ENCODE peak calls at places on chromosomes 13 and 19, in five cellular contexts. C is left ventricle myocardium inferior, X is tibial nerve, F is heart left ventricle, A is fibroblast of lung. G is an unnamed sample.

GRCh38 chr19:5579286-5579685 is 11.5 kb upstream of the TINCR start:
- DNase-seq in A (no peak), X (no peak), C (no peak), F (no peak), G (no peak)

GRCh38 chr13:37475966-37476365 is 122.6 kb downstream of the POSTN start:
- DNase-seq in X (no peak), F (no peak), C (no peak), A (peak; percentile 76), G (no peak)

GRCh38 chr19:2503521-2504109 is 27.7 kb downstream of the GADD45B start:
- DNase-seq in F (no peak), A (peak; percentile 85), C (no peak), X (no peak), G (peak; percentile 70)

GRCh38 chr19:13430790-13431582 is 75.3 kb downstream of the CACNA1A start:
- DNase-seq in C (peak; percentile 20), A (peak; percentile 36), X (peak; percentile 13), F (no peak), G (peak; percentile 27)

GRCh38 chr13:59103004-59103768 is 1060.5 kb downstream of the DIAPH3 start:
- DNase-seq in A (peak; percentile 86), C (no peak), F (no peak), X (no peak), G (no peak)

GRCh38 chr19:40735003-40735771 is 15.1 kb downstream of the ACTMAP start:
- DNase-seq in A (no peak), X (no peak), F (no peak), C (no peak), G (no peak)

GRCh38 chr19:39502640-39503417 is 4.1 kb downstream of the DLL3 start:
- DNase-seq in X (no peak), C (peak; percentile 52), F (peak; percentile 44), A (peak; percentile 69), G (peak; percentile 80)

GRCh38 chr13:81480634-81481033 is 1139.7 kb upstream of the SPRY2 start:
- DNase-seq in F (no peak), A (no peak), C (no peak), X (no peak), G (no peak)

GRCh38 chr19:42155796-42156195 is 23.6 kb upstream of the POU2F2 start:
- DNase-seq in F (no peak), X (no peak), C (no peak), A (no peak), G (no peak)

GRCh38 chr13:93953856-93954255 is 525.6 kb downstream of the DCT start:
- DNase-seq in X (no peak), C (no peak), F (no peak), A (no peak), G (no peak)

GRCh38 chr13:75670496-75670895 is 34.4 kb downstream of the LMO7 start:
- DNase-seq in A (peak; percentile 32), X (no peak), F (no peak), C (no peak), G (no peak)

GRCh38 chr13:19713186-19713965 is 69.4 kb downstream of the PSPC1 start:
- DNase-seq in F (no peak), C (no peak), A (peak; percentile 92), X (no peak), G (no peak)

GRCh38 chr13:112791662-112792440 is 102.0 kb downstream of the ATP11A start:
- DNase-seq in F (no peak), X (no peak), A (no peak), C (no peak), G (peak; percentile 28)

GRCh38 chr19:18408053-18408476 is 10.6 kb upstream of the LRRC25 start:
- DNase-seq in F (no peak), X (no peak), A (no peak), C (no peak), G (no peak)

GRCh38 chr13:97258801-97259200 is 36.7 kb downstream of the MBNL2 start:
- DNase-seq in F (no peak), A (peak; percentile 78), C (no peak), X (no peak), G (no peak)

GRCh38 chr19:45451181-45451849 is 16.5 kb upstream of the FOSB start:
- DNase-seq in C (no peak), F (peak; percentile 31), A (peak; percentile 89), X (no peak), G (no peak)

GRCh38 chr13:45178349-45179142 is 22.3 kb downstream of the KCTD4 start:
- DNase-seq in F (no peak), A (peak; percentile 95), C (no peak), X (no peak), G (no peak)

GRCh38 chr13:44768775-44769578 is 192.8 kb upstream of the TSC22D1 start:
- DNase-seq in X (no peak), F (no peak), C (no peak), A (peak; percentile 60), G (no peak)

GRCh38 chr19:17871878-17872250 is at the start of gene SLC5A5:
- DNase-seq in C (no peak), A (no peak), X (no peak), F (no peak), G (no peak)

DNA sequence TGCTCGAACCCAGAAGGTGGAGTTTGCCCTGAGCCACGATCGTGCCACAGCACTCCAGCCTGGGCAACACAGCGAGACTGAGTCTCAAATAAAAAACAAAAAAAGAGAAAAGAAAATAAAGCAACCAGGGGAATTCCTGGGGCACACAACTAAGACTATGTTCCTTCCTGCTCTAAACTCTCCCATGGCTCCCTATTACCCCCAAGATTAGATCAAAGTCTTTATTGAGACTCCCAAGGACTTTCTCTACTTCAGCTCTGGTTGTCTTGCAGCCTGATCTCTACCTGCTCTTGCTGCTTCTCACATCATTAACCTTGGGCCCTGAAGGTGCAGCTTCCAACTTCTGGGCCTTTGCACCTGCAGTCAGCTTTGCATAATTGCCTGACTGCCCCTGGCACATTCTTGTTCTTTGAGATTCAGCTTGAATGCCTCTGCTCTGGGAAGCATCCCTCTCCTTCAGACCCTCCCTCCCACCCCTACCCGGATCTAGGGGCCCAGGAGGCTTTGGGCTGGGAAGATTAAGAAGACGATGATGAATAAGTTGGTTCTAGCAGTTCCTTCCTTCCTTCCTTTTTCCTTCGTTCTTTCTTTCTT is 16.8 kb upstream of the CERS4 start:
- DNase-seq in C (no peak), F (no peak), X (no peak), A (no peak), G (no peak)
- TF ChIP-seq CTCF in C (no peak), F (no peak), X (no peak), A (no peak), G (no peak)

DNA sequence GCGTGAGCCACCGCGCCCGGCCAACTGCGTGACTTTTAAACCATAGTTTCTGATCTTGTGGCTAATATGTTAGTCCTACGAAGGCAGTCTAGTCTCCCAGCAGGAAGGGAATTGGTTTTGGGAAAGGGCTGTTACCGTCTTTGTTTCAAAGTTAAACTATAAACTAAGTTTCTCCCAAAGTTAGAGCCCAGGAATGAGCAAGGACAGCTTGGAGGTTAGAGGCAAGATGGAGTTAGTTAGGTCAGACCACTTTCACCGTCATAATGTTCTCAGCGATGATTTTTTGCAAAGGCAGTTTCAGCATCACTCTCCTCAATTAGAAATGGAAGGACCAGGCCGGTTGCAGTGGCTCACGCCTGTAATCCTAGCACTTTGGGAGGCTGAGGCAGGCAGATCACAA is 17.7 kb upstream of the ADGRE2 start:
- DNase-seq in C (no peak), A (no peak), X (no peak), F (no peak), G (no peak)
- H3K27ac ChIP-seq in C (no peak overlapping the region), A (no peak overlapping the region), X (no peak overlapping the region), F (no peak overlapping the region), G (no peak overlapping the region)

GRCh38 chr13:39600766-39601165 is 2.2 kb downstream of the LHFPL6 start:
- DNase-seq in A (no peak), C (peak; percentile 60), F (peak; percentile 74), X (peak; percentile 47), G (no peak)
- TF ChIP-seq CTCF in A (peak; percentile 34), C (peak; percentile 65), F (peak; percentile 72), X (no peak), G (no peak)

DNA sequence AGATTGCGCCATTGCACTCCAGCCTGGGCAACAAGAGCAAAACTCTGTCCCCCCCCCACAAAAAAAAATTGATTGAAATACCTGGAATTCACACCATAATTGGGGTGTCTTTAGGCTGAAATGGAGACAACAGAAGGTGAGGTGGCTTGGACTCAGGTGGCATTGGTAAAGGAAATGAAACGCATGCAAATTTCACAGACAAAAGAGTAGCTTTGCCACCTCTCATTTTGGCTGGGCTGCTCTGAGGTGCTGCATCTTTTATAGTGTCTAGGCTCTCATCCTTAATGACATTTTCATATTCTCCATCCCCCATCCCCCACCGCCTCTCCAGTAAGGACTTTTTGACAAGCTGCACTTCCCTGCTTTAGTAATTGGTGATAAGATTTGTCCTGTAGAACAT is 6.9 kb downstream of the UBE2L5 start:
- DNase-seq in A (no peak), F (no peak), C (no peak), X (no peak), G (no peak)
- H3K27ac ChIP-seq in A (no peak overlapping the region), F (no peak overlapping the region), C (no peak overlapping the region), X (no peak overlapping the region), G (no peak overlapping the region)